ENCODE peak calls at places on chromosome 17, in eight cellular contexts. J is AG09309; H is activated naive CD8-positive, alpha-beta T cell treated with anti-CD3 and anti-CD28 coated beads for 36 hours; B is ovary; S is AG10803; P is progenitor cell of endocrine pancreas; N is neural progenitor cell; L is psoas muscle. Y is an unnamed sample.

GRCh38 chr17:45021607-45022287 is 29.7 kb downstream of the DCAKD start:
- DNase-seq in N (peak; percentile 87), L (peak; percentile 73), H (peak; percentile 80), B (peak; percentile 73), S (peak; percentile 51), P (peak; percentile 70), J (no peak), Y (peak; percentile 69)

GRCh38 chr17:36722121-36722902 is 120.9 kb downstream of the MRM1 start:
- DNase-seq in L (peak; percentile 54), P (peak; percentile 74), H (peak; percentile 86), B (peak; percentile 47), S (no peak), J (no peak), N (peak; percentile 85), Y (peak; percentile 88)

GRCh38 chr17:28904800-28905199 is 1.9 kb upstream of the DHRS13 start:
- DNase-seq in P (no peak), J (no peak), H (no peak), S (no peak), L (no peak), B (no peak), N (no peak), Y (no peak)

GRCh38 chr17:27808629-27809028 is 8.3 kb upstream of the NOS2 start:
- DNase-seq in H (peak; percentile 26), B (no peak), S (no peak), P (no peak), J (no peak), L (no peak), N (no peak), Y (no peak)

GRCh38 chr17:4980644-4981216 is 6.7 kb downstream of the CAMTA2 start:
- DNase-seq in P (peak; percentile 46), B (no peak), J (no peak), L (no peak), S (peak; percentile 46), N (peak; percentile 85), H (peak; percentile 22), Y (no peak)

GRCh38 chr17:21036361-21036881 is 6.4 kb downstream of the USP22 start:
- DNase-seq in P (no peak), H (no peak), S (no peak), B (no peak), N (no peak), L (no peak), J (no peak), Y (no peak)

GRCh38 chr17:38870259-38871165 is 654 bp downstream of the LASP1 start:
- DNase-seq in L (peak; percentile 76), B (peak; percentile 74), S (peak; percentile 58), N (peak; percentile 76), J (no peak), H (peak; percentile 78), P (peak; percentile 28), Y (peak; percentile 91)

GRCh38 chr17:59830007-59830630 is 62.6 kb downstream of the TUBD1 start:
- DNase-seq in N (no peak), L (no peak), H (no peak), J (no peak), B (no peak), P (no peak), S (peak; percentile 88), Y (peak; percentile 43)

GRCh38 chr17:56125830-56126819 is 27.1 kb upstream of the ANKFN1 start:
- DNase-seq in P (peak; percentile 11), B (no peak), N (peak; percentile 68), J (peak; percentile 43), H (no peak), L (no peak), S (peak; percentile 85), Y (no peak)

GRCh38 chr17:47013341-47013740 is 34.3 kb upstream of the RPRML start:
- DNase-seq in P (no peak), S (peak; percentile 81), N (no peak), L (no peak), B (no peak), H (no peak), J (no peak), Y (no peak)

GRCh38 chr17:18039535-18040286 is 503 bp downstream of the GID4 start:
- DNase-seq in N (peak; percentile 78), L (peak; percentile 27), B (no peak), S (no peak), J (no peak), H (no peak), P (peak; percentile 39), Y (no peak)

GRCh38 chr17:50815400-50815799 is 20.0 kb upstream of the WFIKKN2 start:
- DNase-seq in B (no peak), P (no peak), H (no peak), L (no peak), J (no peak), S (no peak), N (no peak), Y (no peak)

GRCh38 chr17:42117397-42118125 is 3.6 kb downstream of the KAT2A start:
- DNase-seq in S (no peak), H (no peak), N (no peak), L (no peak), J (no peak), P (no peak), B (no peak), Y (no peak)

GRCh38 chr17:44610331-44610730 is 45.9 kb upstream of the MEIOC start:
- DNase-seq in H (no peak), S (no peak), J (no peak), L (no peak), N (no peak), P (peak; percentile 42), B (no peak), Y (no peak)

GRCh38 chr17:53837131-53837530 is 14.4 kb downstream of the KIF2B start:
- DNase-seq in B (no peak), P (no peak), L (no peak), J (no peak), H (no peak), S (no peak), N (no peak), Y (no peak)

GRCh38 chr17:1713878-1714487 is 3.8 kb upstream of the TLCD2 start:
- DNase-seq in L (no peak), P (peak; percentile 41), B (peak; percentile 64), S (peak; percentile 50), H (no peak), N (peak; percentile 86), J (no peak), Y (peak; percentile 64)

GRCh38 chr17:6654816-6655731 is 3.5 kb downstream of the C17orf100 start:
- DNase-seq in B (no peak), J (no peak), H (no peak), N (peak; percentile 79), S (no peak), L (no peak), P (no peak), Y (peak; percentile 49)

GRCh38 chr17:5672141-5672540 is 87.8 kb upstream of the NLRP1 start:
- DNase-seq in H (no peak), S (no peak), P (no peak), B (no peak), J (no peak), N (no peak), L (no peak), Y (no peak)

GRCh38 chr17:64780096-64781012 is 118.2 kb upstream of the SMURF2 start:
- DNase-seq in H (peak; percentile 84), P (peak; percentile 46), J (no peak), B (no peak), L (peak; percentile 54), S (no peak), N (peak; percentile 89), Y (peak; percentile 58)

GRCh38 chr17:68860941-68861340 is 94.3 kb downstream of the ABCA8 start:
- DNase-seq in S (no peak), P (no peak), H (no peak), L (no peak), N (no peak), J (no peak), B (no peak), Y (no peak)

GRCh38 chr17:77011173-77012011 is 129.4 kb upstream of the SEC14L1 start:
- DNase-seq in P (no peak), N (peak; percentile 61), J (no peak), B (no peak), H (peak; percentile 31), S (peak; percentile 29), L (no peak), Y (no peak)

GRCh38 chr17:4744999-4745969 is 5.6 kb upstream of the CXCL16 start:
- DNase-seq in J (no peak), N (peak; percentile 82), H (no peak), L (no peak), B (no peak), S (no peak), P (peak; percentile 40), Y (no peak)

GRCh38 chr17:57751348-57751970 is 6.4 kb upstream of the CCDC182 start:
- DNase-seq in S (no peak), B (no peak), J (no peak), H (no peak), L (no peak), N (no peak), P (no peak), Y (no peak)

GRCh38 chr17:69769050-69769449 is 306.0 kb upstream of the KCNJ16 start:
- DNase-seq in P (no peak), H (no peak), B (no peak), L (no peak), S (no peak), J (no peak), N (no peak), Y (no peak)

GRCh38 chr17:15935891-15936290 is 9.0 kb upstream of the ADORA2B start:
- DNase-seq in B (no peak), N (no peak), S (no peak), J (no peak), P (no peak), H (no peak), L (no peak), Y (no peak)

GRCh38 chr17:21106316-21106715 is 20.4 kb upstream of the DHRS7B start:
- DNase-seq in B (no peak), S (no peak), J (no peak), P (no peak), H (no peak), N (no peak), L (no peak), Y (no peak)

GRCh38 chr17:46727572-46728348 is 90.7 kb downstream of the WNT3 start:
- DNase-seq in P (no peak), B (no peak), S (peak; percentile 85), L (no peak), J (peak; percentile 45), N (no peak), H (no peak), Y (no peak)

GRCh38 chr17:80104321-80104955 is 3.1 kb downstream of the GAA start:
- DNase-seq in N (no peak), L (no peak), B (peak; percentile 26), S (no peak), J (no peak), P (no peak), H (no peak), Y (peak; percentile 55)

GRCh38 chr17:58996968-58997367 is 109.7 kb downstream of the TRIM37 start:
- DNase-seq in L (no peak), P (no peak), S (no peak), H (no peak), J (no peak), N (no peak), B (no peak), Y (no peak)

GRCh38 chr17:40648326-40648968 is 829 bp upstream of the SMARCE1 start:
- DNase-seq in P (no peak), N (peak; percentile 83), H (no peak), B (no peak), S (peak; percentile 23), L (no peak), J (no peak), Y (peak; percentile 70)

GRCh38 chr17:39016193-39017153 is 49.3 kb upstream of the FBXO47 start:
- DNase-seq in J (no peak), H (no peak), L (no peak), N (no peak), S (peak; percentile 51), P (no peak), B (no peak), Y (no peak)

GRCh38 chr17:336110-337021 is 16.2 kb downstream of the RPH3AL start:
- DNase-seq in J (no peak), L (peak; percentile 76), B (peak; percentile 87), H (peak; percentile 36), P (no peak), N (peak; percentile 56), S (no peak), Y (peak; percentile 77)

GRCh38 chr17:4948997-4949320 is 629 bp upstream of the PFN1 start:
- DNase-seq in J (peak; percentile 56), S (peak; percentile 89), L (peak; percentile 89), N (peak; percentile 95), H (peak; percentile 87), B (peak; percentile 82), P (peak; percentile 60), Y (peak; percentile 87)

GRCh38 chr17:16940116-16940881 is 31.6 kb downstream of the TNFRSF13B start:
- DNase-seq in J (no peak), B (no peak), H (no peak), L (no peak), P (no peak), N (peak; percentile 21), S (no peak), Y (no peak)

Y was measured in right cardiac atrium.